ENCODE peak calls at places on chromosomes 6 and 20, in four cellular contexts. T, G, J and C are unnamed samples.

GRCh38 chr6:116287668-116288282 is 8.0 kb upstream of the TSPYL1 start:
- DNase-seq in T (no peak), J (peak; percentile 61), G (no peak), C (peak; percentile 65)

GRCh38 chr6:111429571-111429970 is 53.4 kb downstream of the REV3L start:
- DNase-seq in J (no peak), T (no peak), G (no peak), C (no peak)

GRCh38 chr20:58209652-58210397 is 18.6 kb downstream of the ANKRD60 start:
- DNase-seq in T (peak; percentile 82), G (peak; percentile 48), J (peak; percentile 53), C (peak; percentile 77)

GRCh38 chr20:4026093-4026601 is 10.8 kb upstream of the RNF24 start:
- DNase-seq in J (no peak), T (no peak), G (peak; percentile 69), C (no peak)

GRCh38 chr6:43916924-43917877 is 147.2 kb downstream of the VEGFA start:
- DNase-seq in J (no peak), G (no peak), T (no peak), C (no peak)

GRCh38 chr20:62590301-62591121 is 51.8 kb upstream of the SLCO4A1 start:
- DNase-seq in T (no peak), G (peak; percentile 75), J (peak; percentile 56), C (no peak)

GRCh38 chr6:10633216-10633615 is 61.2 kb downstream of the C6orf52 start:
- DNase-seq in J (peak; percentile 88), T (no peak), G (peak; percentile 94), C (no peak)

GRCh38 chr6:116405147-116405546 is 34.4 kb downstream of the DSE start:
- DNase-seq in J (no peak), T (no peak), G (no peak), C (peak; percentile 89)

GRCh38 chr6:73418081-73418741 is 23.6 kb downstream of the DDX43 start:
- DNase-seq in G (no peak), J (no peak), T (no peak), C (no peak)

GRCh38 chr6:82906489-82906888 is 159.2 kb downstream of the UBE3D start:
- DNase-seq in T (no peak), J (no peak), G (no peak), C (no peak)

GRCh38 chr20:25341716-25342680 is 48.6 kb downstream of the ABHD12 start:
- DNase-seq in G (peak; percentile 53), T (no peak), J (no peak), C (no peak)

GRCh38 chr6:113857565-113858066 is 471 bp downstream of the MARCKS start:
- DNase-seq in T (no peak), J (no peak), G (peak; percentile 10), C (no peak)

GRCh38 chr6:32799168-32799567 is 17.6 kb downstream of the HLA-DOB start:
- DNase-seq in G (no peak), J (no peak), T (no peak), C (peak; percentile 56)

GRCh38 chr6:163457637-163458561 is 43.4 kb downstream of the QKI start:
- DNase-seq in G (peak; percentile 79), J (no peak), T (no peak), C (no peak)

GRCh38 chr6:57097596-57097995 is 7.6 kb downstream of the ZNF451 start:
- DNase-seq in T (no peak), J (no peak), G (peak; percentile 20), C (no peak)

GRCh38 chr6:135260612-135261011 is 79.5 kb downstream of the MYB start:
- DNase-seq in T (no peak), G (no peak), J (peak; percentile 28), C (no peak)
- H2AFZ ChIP-seq in T (no peak overlapping the region), G (no peak overlapping the region), J (no peak overlapping the region), C (no peak overlapping the region)

GRCh38 chr20:40232288-40232687 is 456.7 kb downstream of the MAFB start:
- DNase-seq in T (no peak), J (no peak), G (no peak), C (no peak)

GRCh38 chr20:40230486-40230885 is 458.6 kb downstream of the MAFB start:
- DNase-seq in J (no peak), G (no peak), T (no peak), C (no peak)

DNA sequence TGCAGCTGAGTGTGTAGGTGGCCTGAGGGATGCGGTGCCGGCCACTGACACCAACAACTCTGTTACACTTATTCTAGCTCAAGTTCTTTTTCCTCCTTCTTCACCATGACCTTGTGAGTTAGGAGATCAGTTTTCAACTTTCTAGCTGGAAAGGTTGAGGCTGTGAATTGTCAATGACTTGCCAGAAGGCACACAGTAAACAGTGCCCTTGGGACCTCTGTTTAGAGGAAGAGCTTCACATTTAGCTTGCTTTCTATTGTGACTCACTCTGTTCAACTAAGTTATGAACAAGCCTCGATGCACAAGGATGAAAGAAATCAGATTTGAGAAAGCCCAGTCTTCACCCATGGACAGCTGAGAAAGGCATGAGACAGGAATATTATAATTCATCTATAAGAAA is 455.6 kb downstream of the MAFB start:
- DNase-seq in G (no peak), T (no peak), J (no peak), C (no peak)
- H2AFZ ChIP-seq in G (no peak overlapping the region), T (no peak overlapping the region), J (no peak overlapping the region), C (no peak overlapping the region)

DNA sequence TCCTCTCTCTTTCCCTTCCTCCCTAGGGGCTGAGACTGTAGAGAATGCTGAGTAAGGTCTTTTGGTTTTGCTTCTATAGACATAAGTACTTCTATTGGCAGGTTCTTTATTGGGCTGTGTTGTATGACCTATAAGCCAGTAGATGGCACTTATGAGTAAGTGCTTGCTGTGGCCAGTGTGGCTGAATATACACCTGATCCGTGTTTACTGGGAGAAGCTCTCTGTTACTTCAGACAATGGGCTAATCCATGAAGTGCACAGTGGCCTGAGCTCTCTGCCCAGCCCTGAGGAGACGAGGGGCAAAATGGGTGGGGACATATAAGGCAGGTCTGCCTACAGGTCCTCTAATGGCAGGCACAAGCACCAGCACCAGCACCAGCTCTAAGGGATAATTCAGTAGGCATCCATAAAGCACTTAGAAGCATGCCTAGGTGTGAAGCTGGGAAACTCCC is 610.3 kb downstream of the RNF144B start:
- DNase-seq in T (no peak), G (peak; percentile 40), J (peak; percentile 58), C (peak; percentile 57)
- H2AFZ ChIP-seq in T (no peak overlapping the region), G (no peak overlapping the region), J (no peak overlapping the region), C (no peak overlapping the region)

DNA sequence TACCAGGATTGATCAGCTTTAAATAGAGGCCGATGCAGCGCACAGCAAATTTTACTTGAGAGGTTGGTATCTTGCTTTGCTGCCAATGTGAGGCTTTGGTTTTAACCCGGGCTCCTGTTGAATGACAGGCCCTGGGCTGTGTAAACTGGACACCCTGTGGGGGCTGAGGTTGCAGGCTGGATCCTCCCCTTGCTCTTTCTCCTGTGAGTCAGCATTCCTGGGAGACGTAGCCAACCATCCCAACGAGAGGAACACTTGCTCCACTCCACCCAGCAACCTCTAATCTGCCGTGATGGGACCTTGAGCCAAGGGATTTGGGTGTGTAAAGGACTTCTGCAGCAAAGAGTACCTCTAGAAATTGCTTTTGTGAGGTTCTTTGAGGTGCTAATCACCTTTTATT is 898.7 kb downstream of the TFAP2A start:
- DNase-seq in G (peak; percentile 76), T (no peak), J (peak; percentile 37), C (no peak)
- H2AFZ ChIP-seq in G (peak overlapping the region; percentile 84), T (no peak overlapping the region), J (no peak overlapping the region), C (no peak overlapping the region)